ENCODE peak calls at places on chromosomes 12 and 14, in nine cellular contexts. W is lung; K is colonic mucosa; A is small intestine; X is uterus; T is CD8-positive, alpha-beta memory T cell; C is mammary epithelial cell; V is left ventricle myocardium inferior; Z is body of pancreas. U is an unnamed sample.

GRCh38 chr12:112413846-112414625 is 4.6 kb upstream of the RPL6 start:
- DNase-seq in K (no peak), C (no peak), T (no peak), X (no peak), Z (no peak), A (no peak), W (no peak), V (no peak), U (no peak)

GRCh38 chr12:117356048-117356447 is 5.4 kb downstream of the NOS1 start:
- DNase-seq in C (no peak), K (no peak), T (no peak), Z (no peak), A (no peak), V (no peak), W (no peak), X (no peak), U (no peak)

GRCh38 chr12:101038289-101038871 is 171.7 kb downstream of the SLC5A8 start:
- DNase-seq in W (no peak), C (no peak), A (no peak), T (no peak), X (no peak), V (no peak), K (no peak), Z (no peak), U (no peak)

GRCh38 chr14:20482382-20482781 is 13.2 kb downstream of the PNP start:
- DNase-seq in T (no peak), Z (no peak), X (no peak), W (no peak), V (no peak), A (no peak), K (no peak), C (no peak), U (no peak)

GRCh38 chr12:5458229-5459050 is 26.5 kb downstream of the NTF3 start:
- DNase-seq in Z (no peak), W (no peak), A (peak; percentile 41), V (no peak), X (no peak), K (no peak), C (no peak), T (no peak), U (no peak)

GRCh38 chr12:32266756-32267155 is 132.6 kb upstream of the FGD4 start:
- DNase-seq in A (no peak), T (no peak), C (no peak), Z (no peak), V (no peak), W (no peak), K (no peak), X (no peak), U (no peak)

GRCh38 chr14:76101384-76101783 is 50.3 kb upstream of the GPATCH2L start:
- DNase-seq in A (no peak), V (no peak), X (no peak), W (no peak), Z (no peak), K (no peak), C (no peak), T (no peak), U (peak; percentile 72)

GRCh38 chr12:123269395-123269892 is 2.2 kb downstream of the CDK2AP1 start:
- DNase-seq in C (peak; percentile 61), Z (peak; percentile 73), X (peak; percentile 66), W (no peak), K (peak; percentile 65), A (peak; percentile 41), T (peak; percentile 59), V (peak; percentile 73), U (peak; percentile 88)

GRCh38 chr14:69079188-69079742 is 73.7 kb downstream of the DCAF5 start:
- DNase-seq in Z (peak; percentile 29), K (no peak), C (peak; percentile 51), W (no peak), V (no peak), A (no peak), T (no peak), X (no peak), U (no peak)

GRCh38 chr12:111925171-111925570 is 83.1 kb downstream of the MAPKAPK5 start:
- DNase-seq in W (no peak), T (no peak), V (no peak), Z (no peak), X (no peak), K (no peak), C (no peak), A (no peak), U (no peak)

GRCh38 chr12:115599251-115599811 is 678.2 kb downstream of the MED13L start:
- DNase-seq in A (peak; percentile 37), K (peak; percentile 20), Z (no peak), T (no peak), C (no peak), W (no peak), X (no peak), V (peak; percentile 35), U (no peak)

GRCh38 chr12:95701275-95701674 is 89.3 kb downstream of the NTN4 start:
- DNase-seq in T (no peak), Z (no peak), W (no peak), X (no peak), V (no peak), K (no peak), A (no peak), C (no peak), U (no peak)

GRCh38 chr12:78671295-78671694 is 193.3 kb upstream of the SYT1 start:
- DNase-seq in A (no peak), X (no peak), K (no peak), V (no peak), C (peak; percentile 37), W (no peak), Z (no peak), T (no peak), U (no peak)

GRCh38 chr14:96953443-96953842 is 156.3 kb downstream of the VRK1 start:
- DNase-seq in C (no peak), A (no peak), W (no peak), Z (no peak), K (no peak), T (no peak), X (no peak), V (no peak), U (no peak)

GRCh38 chr14:39181026-39181692 is 6.1 kb downstream of the PNN start:
- DNase-seq in W (no peak), X (no peak), C (no peak), V (no peak), A (no peak), K (no peak), T (no peak), Z (no peak), U (no peak)

GRCh38 chr12:106769546-106769945 is 4.9 kb upstream of the RIC8B start:
- DNase-seq in K (no peak), W (no peak), Z (no peak), T (no peak), A (no peak), C (no peak), X (no peak), V (no peak), U (no peak)

GRCh38 chr12:54734196-54734950 is 86.2 kb upstream of the DCD start:
- DNase-seq in V (no peak), X (no peak), K (no peak), W (no peak), A (no peak), T (no peak), C (no peak), Z (peak; percentile 64), U (no peak)
- H3K27ac ChIP-seq in V (peak overlapping the region; percentile 47), X (no peak overlapping the region), K (no peak overlapping the region), W (no peak overlapping the region), A (no peak overlapping the region), T (no peak overlapping the region), C (no peak overlapping the region), Z (peak overlapping the region; percentile 4), U (no peak overlapping the region)

DNA sequence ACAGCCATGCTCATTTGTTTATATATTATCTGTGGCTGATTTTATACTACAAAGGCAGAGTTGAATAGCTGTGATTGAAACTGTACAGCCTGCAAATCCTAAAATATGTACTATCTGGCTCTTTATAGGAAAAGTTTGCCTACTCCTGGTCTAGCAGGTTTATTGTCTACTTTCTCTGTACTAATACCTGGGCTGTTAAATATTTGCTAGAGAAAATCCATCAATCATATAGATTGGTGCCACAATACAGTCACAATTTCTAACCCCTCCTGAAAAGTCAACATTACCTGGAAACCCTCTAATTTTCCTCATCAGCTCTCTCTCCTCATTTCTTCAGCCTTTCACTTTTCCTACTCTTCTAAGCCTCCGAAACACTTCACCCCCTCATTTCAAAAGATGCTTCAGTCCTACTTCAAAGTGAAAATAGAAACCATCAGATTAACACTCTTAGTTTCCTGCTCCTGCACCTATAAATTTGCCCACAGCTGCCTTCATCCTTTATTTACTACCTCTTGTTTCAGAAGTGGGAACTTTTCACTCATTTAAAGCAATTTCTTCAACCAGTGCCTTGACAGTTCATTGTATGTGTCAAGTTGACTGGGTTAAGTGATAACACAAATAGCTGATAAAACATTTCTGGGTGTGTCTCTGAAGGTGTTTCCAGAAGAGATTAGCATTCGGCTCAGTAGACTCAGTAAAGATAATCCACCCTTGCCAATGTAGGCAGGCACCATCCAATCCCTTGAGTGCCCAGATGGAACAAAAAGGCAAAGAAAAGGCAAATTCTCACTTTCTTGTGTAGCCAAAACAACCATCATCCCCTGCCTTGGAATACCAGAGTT is 18.1 kb upstream of the C2CD5 start:
- DNase-seq in K (no peak), A (peak; percentile 71), Z (no peak), V (no peak), C (no peak), W (no peak), X (no peak), T (no peak), U (no peak)
- H3K27ac ChIP-seq in K (peak overlapping the region; percentile 26), A (peak overlapping the region; percentile 20), Z (no peak overlapping the region), V (no peak overlapping the region), C (no peak overlapping the region), W (no peak overlapping the region), X (no peak overlapping the region), T (no peak overlapping the region), U (no peak overlapping the region)

GRCh38 chr14:102527255-102528232 is 18.0 kb upstream of the ANKRD9 start:
- DNase-seq in Z (no peak), C (peak; percentile 94), V (no peak), W (no peak), K (peak; percentile 83), T (no peak), A (peak; percentile 86), X (no peak), U (no peak)

GRCh38 chr14:102525213-102526143 is 15.9 kb upstream of the ANKRD9 start:
- DNase-seq in X (no peak), W (no peak), Z (peak; percentile 55), K (peak; percentile 70), T (no peak), C (peak; percentile 71), V (no peak), A (peak; percentile 74), U (no peak)

GRCh38 chr14:102524451-102525212 is 15.1 kb upstream of the ANKRD9 start:
- DNase-seq in A (peak; percentile 99), W (peak; percentile 99), C (peak; percentile 98), X (peak; percentile 97), K (peak; percentile 100), Z (peak; percentile 99), T (peak; percentile 92), V (peak; percentile 99), U (peak; percentile 100)

GRCh38 chr14:102524026-102524450 is 14.5 kb upstream of the ANKRD9 start:
- DNase-seq in Z (no peak), C (no peak), W (no peak), T (no peak), A (no peak), V (no peak), K (no peak), X (no peak), U (peak; percentile 68)

GRCh38 chr14:102523200-102524025 is 13.8 kb upstream of the ANKRD9 start:
- DNase-seq in T (no peak), K (peak; percentile 84), X (no peak), C (no peak), A (peak; percentile 80), W (no peak), V (no peak), Z (no peak), U (no peak)
- H3K27ac ChIP-seq in T (no peak overlapping the region), K (peak overlapping the region; percentile 85), X (no peak overlapping the region), C (no peak overlapping the region), A (peak overlapping the region; percentile 95), W (no peak overlapping the region), V (no peak overlapping the region), Z (no peak overlapping the region), U (peak overlapping the region; percentile 89)

GRCh38 chr14:50762931-50763300 is 68.0 kb downstream of the NIN start:
- DNase-seq in T (no peak), W (no peak), X (no peak), V (no peak), C (no peak), K (no peak), A (no peak), Z (no peak), U (no peak)
- H3K27ac ChIP-seq in T (no peak overlapping the region), W (peak overlapping the region; percentile 27), X (peak overlapping the region; percentile 51), V (peak overlapping the region; percentile 14), C (no peak overlapping the region), K (no peak overlapping the region), A (no peak overlapping the region), Z (peak overlapping the region; percentile 14), U (no peak overlapping the region)

U was measured in sigmoid colon.